ENCODE peak calls at places on chromosomes 3 and 15, in eight cellular contexts. One of them, this sample, is unnamed.

GRCh38 chr3:172629470-172629869 is 81.4 kb downstream of the NCEH1 start:
- DNase-seq in dorsolateral prefrontal cortex: no peak
- DNase-seq in hypothalamus: no peak
- DNase-seq in NCI-H1105: no peak
- DNase-seq in NCI-H2107: no peak
- DNase-seq in NAMALWA: no peak
- DNase-seq in NCI-H1417: no peak
- DNase-seq in keratinocyte: no peak
- DNase-seq in this sample: no peak

GRCh38 chr3:112499328-112499727 is at the start of gene BTLA:
- DNase-seq in dorsolateral prefrontal cortex: no peak
- DNase-seq in hypothalamus: no peak
- DNase-seq in NCI-H1105: no peak
- DNase-seq in NCI-H2107: no peak
- DNase-seq in NAMALWA: peak; percentile 36
- DNase-seq in NCI-H1417: no peak
- DNase-seq in keratinocyte: no peak
- DNase-seq in this sample: peak; percentile 12

GRCh38 chr3:38124324-38125122 is 12.4 kb downstream of the ACAA1 start:
- DNase-seq in dorsolateral prefrontal cortex: no peak
- DNase-seq in hypothalamus: no peak
- DNase-seq in NCI-H1105: no peak
- DNase-seq in NCI-H2107: no peak
- DNase-seq in NAMALWA: no peak
- DNase-seq in NCI-H1417: no peak
- DNase-seq in keratinocyte: no peak
- DNase-seq in this sample: no peak

GRCh38 chr3:185711255-185711870 is 113.5 kb downstream of the IGF2BP2 start:
- DNase-seq in dorsolateral prefrontal cortex: no peak
- DNase-seq in hypothalamus: no peak
- DNase-seq in NCI-H1105: no peak
- DNase-seq in NCI-H2107: no peak
- DNase-seq in NAMALWA: no peak
- DNase-seq in NCI-H1417: no peak
- DNase-seq in keratinocyte: no peak
- DNase-seq in this sample: peak; percentile 17

GRCh38 chr3:147381610-147382009 is 24.7 kb downstream of the ZIC4 start:
- DNase-seq in dorsolateral prefrontal cortex: no peak
- DNase-seq in hypothalamus: no peak
- DNase-seq in NCI-H1105: no peak
- DNase-seq in NCI-H2107: no peak
- DNase-seq in NAMALWA: no peak
- DNase-seq in NCI-H1417: no peak
- DNase-seq in keratinocyte: no peak
- DNase-seq in this sample: no peak

GRCh38 chr15:37130356-37130755 is 30.0 kb upstream of the MEIS2 start:
- DNase-seq in dorsolateral prefrontal cortex: no peak
- DNase-seq in hypothalamus: no peak
- DNase-seq in NCI-H1105: no peak
- DNase-seq in NCI-H2107: no peak
- DNase-seq in NAMALWA: no peak
- DNase-seq in NCI-H1417: no peak
- DNase-seq in keratinocyte: no peak
- DNase-seq in this sample: no peak

GRCh38 chr15:55774113-55774970 is 31.4 kb upstream of the PRTG start:
- DNase-seq in dorsolateral prefrontal cortex: no peak
- DNase-seq in hypothalamus: no peak
- DNase-seq in NCI-H1105: no peak
- DNase-seq in NCI-H2107: no peak
- DNase-seq in NAMALWA: peak; percentile 71
- DNase-seq in NCI-H1417: peak; percentile 16
- DNase-seq in keratinocyte: no peak
- DNase-seq in this sample: peak; percentile 50

GRCh38 chr3:15630646-15631350 is 29.3 kb downstream of the BTD start:
- DNase-seq in dorsolateral prefrontal cortex: no peak
- DNase-seq in hypothalamus: no peak
- DNase-seq in NCI-H1105: no peak
- DNase-seq in NCI-H2107: no peak
- DNase-seq in NAMALWA: no peak
- DNase-seq in NCI-H1417: no peak
- DNase-seq in keratinocyte: no peak
- DNase-seq in this sample: no peak

GRCh38 chr15:46316024-46316423 is 681.2 kb downstream of the SQOR start:
- DNase-seq in dorsolateral prefrontal cortex: no peak
- DNase-seq in hypothalamus: no peak
- DNase-seq in NCI-H1105: no peak
- DNase-seq in NCI-H2107: no peak
- DNase-seq in NAMALWA: no peak
- DNase-seq in NCI-H1417: no peak
- DNase-seq in keratinocyte: no peak
- DNase-seq in this sample: no peak

GRCh38 chr3:135736740-135737139 is 228.8 kb upstream of the PPP2R3A start:
- DNase-seq in dorsolateral prefrontal cortex: no peak
- DNase-seq in hypothalamus: no peak
- DNase-seq in NCI-H1105: no peak
- DNase-seq in NCI-H2107: no peak
- DNase-seq in NAMALWA: peak; percentile 57
- DNase-seq in NCI-H1417: no peak
- DNase-seq in keratinocyte: peak; percentile 7
- DNase-seq in this sample: no peak

GRCh38 chr3:193826126-193826795 is 233.3 kb downstream of the OPA1 start:
- DNase-seq in dorsolateral prefrontal cortex: no peak
- DNase-seq in hypothalamus: no peak
- DNase-seq in NCI-H1105: no peak
- DNase-seq in NCI-H2107: peak; percentile 54
- DNase-seq in NAMALWA: no peak
- DNase-seq in NCI-H1417: no peak
- DNase-seq in keratinocyte: no peak
- DNase-seq in this sample: no peak

GRCh38 chr3:112127522-112128494 is 5.2 kb downstream of the GCSAM start:
- DNase-seq in dorsolateral prefrontal cortex: no peak
- DNase-seq in hypothalamus: no peak
- DNase-seq in NCI-H1105: no peak
- DNase-seq in NCI-H2107: no peak
- DNase-seq in NAMALWA: peak; percentile 58
- DNase-seq in NCI-H1417: no peak
- DNase-seq in keratinocyte: no peak
- DNase-seq in this sample: no peak

GRCh38 chr15:89936793-89937265 is 24.1 kb upstream of the ARPIN start:
- DNase-seq in dorsolateral prefrontal cortex: no peak
- DNase-seq in hypothalamus: no peak
- DNase-seq in NCI-H1105: no peak
- DNase-seq in NCI-H2107: no peak
- DNase-seq in NAMALWA: no peak
- DNase-seq in NCI-H1417: no peak
- DNase-seq in keratinocyte: no peak
- DNase-seq in this sample: no peak